ENCODE peak calls at places on chromosomes 12 and 14, in five cellular contexts. H is H9, B is fibroblast of lung, C is neuronal stem cell, O is GM12878. P is an unnamed sample.

GRCh38 chr12:76820888-76821482 is 57.1 kb downstream of the ZDHHC17 start:
- DNase-seq in H (peak), B (peak), C (peak), O (no peak), P (no peak)

GRCh38 chr14:99125616-99126431 is 146.2 kb downstream of the BCL11B start:
- DNase-seq in H (no peak), B (no peak), C (no peak), O (no peak), P (no peak)

GRCh38 chr12:132418393-132418925 is 71.5 kb upstream of the FBRSL1 start:
- DNase-seq in H (no peak), B (no peak), C (no peak), O (no peak), P (no peak)

GRCh38 chr12:44972746-44973421 is 78.0 kb downstream of the DBX2 start:
- DNase-seq in H (peak), B (peak), C (peak), O (no peak), P (no peak)

GRCh38 chr14:101025131-101025530 is 121.6 kb upstream of the RTL1 start:
- DNase-seq in H (no peak), B (no peak), C (no peak), O (no peak), P (no peak)

GRCh38 chr14:104977681-104978647 is at the start of gene AHNAK2:
- DNase-seq in H (peak), B (peak), C (peak), O (no peak), P (no peak)

GRCh38 chr12:57368349-57369095 is 62.3 kb downstream of the R3HDM2 start:
- DNase-seq in H (no peak), B (no peak), C (no peak), O (no peak), P (no peak)

GRCh38 chr14:21300892-21301291 is 21.0 kb downstream of the RPGRIP1 start:
- DNase-seq in H (peak), B (peak), C (peak), O (no peak), P (no peak)

GRCh38 chr14:87097021-87097420 is 896.0 kb downstream of the GALC start:
- DNase-seq in H (no peak), B (peak), C (no peak), O (no peak), P (no peak)

GRCh38 chr12:106345739-106346138 is 11.8 kb upstream of the POLR3B start:
- DNase-seq in H (peak), B (peak), C (peak), O (no peak), P (no peak)

GRCh38 chr14:38391334-38391733 is 135.4 kb upstream of the CLEC14A start:
- DNase-seq in H (no peak), B (peak), C (no peak), O (no peak), P (no peak)

GRCh38 chr12:51752490-51752889 is 96.0 kb downstream of the FIGNL2 start:
- DNase-seq in H (no peak), B (peak), C (peak), O (no peak), P (no peak)

GRCh38 chr14:90956273-90956672 is 104.2 kb downstream of the RPS6KA5 start:
- DNase-seq in H (no peak), B (no peak), C (no peak), O (no peak), P (no peak)

GRCh38 chr12:14827043-14827442 is 13.1 kb upstream of the SMCO3 start:
- DNase-seq in H (no peak), B (no peak), C (no peak), O (no peak), P (no peak)

GRCh38 chr14:33307691-33308369 is 369.2 kb downstream of the NPAS3 start:
- DNase-seq in H (no peak), B (peak), C (no peak), O (no peak), P (no peak)

GRCh38 chr14:90087433-90087832 is 25.6 kb downstream of the KCNK13 start:
- DNase-seq in H (no peak), B (peak), C (no peak), O (no peak), P (no peak)

GRCh38 chr14:32693114-32693513 is 245.6 kb upstream of the NPAS3 start:
- DNase-seq in H (peak), B (peak), C (no peak), O (no peak), P (no peak)

GRCh38 chr12:38538319-38538718 is 221.7 kb downstream of the ALG10B start:
- DNase-seq in H (no peak), B (no peak), C (no peak), O (no peak), P (no peak)

GRCh38 chr12:89019439-89020120 is 332.7 kb downstream of the DUSP6 start:
- DNase-seq in H (peak), B (peak), C (peak), O (peak), P (no peak)

GRCh38 chr12:89020689-89021088 is 331.6 kb downstream of the DUSP6 start:
- DNase-seq in H (no peak), B (no peak), C (no peak), O (no peak), P (no peak)

GRCh38 chr12:89024580-89024979 is 327.7 kb downstream of the DUSP6 start:
- DNase-seq in H (no peak), B (no peak), C (no peak), O (no peak), P (no peak)

GRCh38 chr12:89016970-89017778 is 335.1 kb downstream of the DUSP6 start:
- DNase-seq in H (peak), B (peak), C (peak), O (no peak), P (no peak)

DNA sequence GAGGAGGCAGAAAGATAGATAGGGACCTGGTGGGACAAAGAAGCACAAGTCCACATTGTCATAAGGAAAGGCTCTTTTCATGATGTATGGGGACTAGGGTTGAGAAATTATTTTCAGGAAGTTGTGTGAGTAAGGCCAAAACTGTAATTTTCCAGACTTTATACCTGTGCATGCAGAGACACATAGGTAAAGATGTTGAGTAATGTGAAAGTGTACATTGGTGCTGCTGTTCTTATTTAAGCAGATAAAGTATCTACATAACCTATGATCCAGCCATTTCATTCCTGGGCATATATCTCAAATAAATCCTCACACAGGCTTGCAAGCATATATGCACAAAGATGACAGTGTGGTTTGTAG is 332.2 kb downstream of the DUSP6 start:
- DNase-seq in H (no peak), B (no peak), C (no peak), O (no peak), P (no peak)
- H3K9ac ChIP-seq in H (no peak), B (no peak), C (no peak), O (no peak), P (no peak)

DNA sequence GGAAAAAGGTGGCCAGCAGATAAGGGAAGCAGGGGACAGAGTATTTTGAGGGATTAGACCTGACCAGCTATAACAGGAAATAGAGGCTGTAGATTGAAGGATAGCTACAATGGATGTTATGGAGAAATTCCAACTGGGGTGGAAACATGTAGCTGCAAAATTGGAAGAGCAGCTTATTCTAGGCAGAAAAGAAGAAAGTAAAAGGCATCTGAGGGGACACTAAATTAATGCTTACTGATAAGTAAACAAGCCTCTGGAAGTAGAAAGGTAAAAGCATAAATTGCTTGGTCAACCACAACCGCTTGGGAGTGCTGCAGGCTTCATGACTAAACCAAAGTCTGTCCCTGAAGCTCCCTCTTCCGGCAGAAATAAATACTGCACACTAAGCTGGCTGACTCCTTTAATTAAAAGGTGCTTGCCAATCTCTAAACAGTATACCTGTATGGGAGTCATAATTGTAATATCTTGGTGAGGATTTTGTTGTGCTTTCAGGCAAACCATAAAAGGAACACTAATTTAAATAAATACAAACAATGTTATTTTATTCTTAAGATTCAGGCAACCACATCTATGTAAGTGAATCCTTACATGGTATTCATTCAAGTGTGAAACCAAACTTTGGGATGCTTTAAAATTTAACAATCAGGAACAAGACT is 7.7 kb downstream of the UBC start:
- DNase-seq in H (peak), B (peak), C (peak), O (peak), P (no peak)
- H3K4me2 ChIP-seq in H (no peak), B (no peak), C (no peak), O (peak), P (no peak)

GRCh38 chr12:6423267-6424007 is 21.3 kb upstream of the CD27 start:
- DNase-seq in H (peak), B (peak), C (peak), O (no peak), P (peak)
- H3K9ac ChIP-seq in H (no peak), B (no peak), C (no peak), O (peak), P (no peak)

GRCh38 chr12:107662431-107662830 is 23.2 kb upstream of the PWP1 start:
- DNase-seq in H (no peak), B (no peak), C (no peak), O (no peak), P (no peak)
- H3K4me2 ChIP-seq in H (no peak), B (no peak), C (no peak), O (no peak), P (no peak)

GRCh38 chr12:75482636-75483035 is 2.1 kb downstream of the GLIPR1 start:
- DNase-seq in H (no peak), B (no peak), C (no peak), O (no peak), P (no peak)

GRCh38 chr12:75481774-75482173 is 1.2 kb downstream of the GLIPR1 start:
- DNase-seq in H (no peak), B (peak), C (no peak), O (no peak), P (no peak)

GRCh38 chr12:75479963-75480461 is 543 bp upstream of the GLIPR1 start:
- DNase-seq in H (no peak), B (peak), C (no peak), O (no peak), P (no peak)

GRCh38 chr12:75480469-75480949 is at the start of gene GLIPR1:
- DNase-seq in H (no peak), B (peak), C (no peak), O (peak), P (no peak)

DNA sequence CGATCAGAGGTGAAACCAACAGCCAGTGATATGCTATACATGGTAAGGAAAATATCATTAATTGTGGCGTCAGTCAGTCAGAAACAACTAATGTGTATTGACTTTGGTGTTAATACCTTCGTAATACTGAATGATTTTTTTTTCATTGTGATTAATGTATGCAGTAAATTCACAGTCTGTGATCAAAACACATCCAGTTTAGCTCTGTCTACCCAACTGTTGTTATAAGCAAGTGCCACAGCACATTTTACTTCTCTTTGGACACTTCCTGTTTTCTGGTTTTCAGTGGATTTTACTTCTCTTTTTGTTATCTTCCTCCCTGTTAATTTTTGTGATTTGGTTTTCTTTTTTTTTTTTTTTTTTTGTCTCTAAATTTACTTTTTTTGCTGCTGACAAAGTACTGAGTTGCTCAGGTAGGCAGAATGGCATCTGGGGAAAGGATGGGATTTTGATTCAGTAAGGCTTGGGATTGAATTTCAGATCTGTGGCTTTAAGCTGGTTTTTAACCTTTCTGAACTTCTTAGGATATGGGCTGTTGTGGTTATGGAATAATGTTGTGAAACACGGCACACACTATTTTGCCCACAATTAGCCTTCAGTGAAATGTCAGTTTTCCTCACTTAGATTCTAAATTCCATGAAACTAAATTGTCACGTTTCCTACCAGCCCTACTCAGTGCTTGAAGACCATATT is 604 bp downstream of the GLIPR1 start:
- DNase-seq in H (no peak), B (no peak), C (no peak), O (no peak), P (no peak)
- H3K9ac ChIP-seq in H (no peak), B (peak), C (no peak), O (peak), P (no peak)

DNA sequence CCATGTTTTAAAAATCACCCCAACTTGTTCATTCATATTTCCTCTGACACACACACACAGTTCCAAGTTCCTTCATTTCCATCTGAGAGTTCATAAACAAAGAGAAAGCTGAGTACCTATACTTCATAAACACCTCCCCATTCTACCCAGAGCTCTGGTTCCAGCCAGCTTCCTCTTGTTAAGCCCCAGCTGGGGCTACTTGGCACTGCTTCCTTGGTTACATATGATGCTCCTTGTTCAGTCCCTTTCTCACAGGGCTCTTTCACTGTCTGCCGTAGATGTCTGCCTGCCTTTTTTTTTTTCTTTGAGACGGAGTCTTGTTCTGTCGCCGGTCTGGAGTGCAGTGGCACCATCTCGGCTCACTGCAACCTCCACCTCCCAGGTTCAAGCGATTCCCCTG is 77.5 kb downstream of the COX16 start:
- DNase-seq in H (no peak), B (no peak), C (no peak), O (no peak), P (no peak)
- H3K4me2 ChIP-seq in H (no peak), B (no peak), C (no peak), O (no peak), P (no peak)